ENCODE peak calls at places on chromosomes 3 and 15, in five cellular contexts. W is K562, O is GM12878, L is H1, Y is HepG2. J is an unnamed sample.

GRCh38 chr3:46440531-46441294 is 24.0 kb downstream of the LTF start:
- DNase-seq in W (no peak), Y (no peak), O (peak; percentile 56), L (no peak), J (no peak)

GRCh38 chr3:119329551-119329950 is 35.4 kb downstream of the ARHGAP31 start:
- DNase-seq in Y (no peak), O (no peak), L (no peak), W (no peak), J (no peak)

GRCh38 chr3:41297750-41298149 is 98.4 kb downstream of the CTNNB1 start:
- DNase-seq in O (no peak), L (no peak), Y (no peak), W (no peak), J (no peak)

GRCh38 chr3:186609247-186609868 is 3.5 kb upstream of the AHSG start:
- DNase-seq in L (no peak), Y (no peak), O (no peak), W (peak; percentile 43), J (peak; percentile 41)

GRCh38 chr3:157913751-157914150 is 192.5 kb downstream of the SHOX2 start:
- DNase-seq in W (no peak), Y (no peak), L (no peak), O (no peak), J (no peak)

GRCh38 chr3:15341030-15341726 is 8.8 kb upstream of the SH3BP5 start:
- DNase-seq in W (no peak), L (no peak), O (no peak), Y (no peak), J (no peak)

GRCh38 chr3:34683851-34684250 is 885.4 kb downstream of the PDCD6IP start:
- DNase-seq in W (peak; percentile 75), O (peak; percentile 9), Y (peak; percentile 22), L (peak; percentile 79), J (no peak)

GRCh38 chr15:83190450-83190849 is 17.2 kb downstream of the HDGFL3 start:
- DNase-seq in Y (no peak), L (no peak), O (no peak), W (no peak), J (no peak)

GRCh38 chr3:121992601-121993560 is 29.2 kb downstream of the ILDR1 start:
- DNase-seq in Y (no peak), O (peak; percentile 74), L (no peak), W (no peak), J (no peak)

GRCh38 chr3:5054098-5054497 is 68.0 kb upstream of the ARL8B start:
- DNase-seq in L (no peak), Y (no peak), W (no peak), O (no peak), J (no peak)

GRCh38 chr15:71386448-71387236 is 271.4 kb downstream of the THSD4 start:
- DNase-seq in O (no peak), Y (no peak), W (peak; percentile 12), L (no peak), J (no peak)

GRCh38 chr15:40702077-40702476 is 7.1 kb downstream of the RAD51 start:
- DNase-seq in Y (peak; percentile 4), W (no peak), O (no peak), L (no peak), J (no peak)

GRCh38 chr3:22730701-22731100 is 472.4 kb upstream of the UBE2E2 start:
- DNase-seq in W (no peak), O (no peak), Y (no peak), L (no peak), J (no peak)

GRCh38 chr3:155097009-155097349 is 16.9 kb downstream of the MME start:
- DNase-seq in Y (no peak), W (no peak), O (no peak), L (no peak), J (no peak)

GRCh38 chr3:53252105-53252946 is 3.5 kb downstream of the TKT start:
- DNase-seq in Y (no peak), W (peak; percentile 22), L (no peak), O (no peak), J (no peak)

GRCh38 chr3:16511561-16512434 is 1.7 kb downstream of the RFTN1 start:
- DNase-seq in W (no peak), L (no peak), O (peak; percentile 98), Y (no peak), J (no peak)

GRCh38 chr3:14797731-14798130 is 21.0 kb upstream of the FGD5 start:
- DNase-seq in Y (no peak), O (no peak), W (no peak), L (no peak), J (no peak)

GRCh38 chr3:69020857-69021256 is 7.4 kb upstream of the EOGT start:
- DNase-seq in W (no peak), Y (no peak), O (no peak), L (no peak), J (no peak)

GRCh38 chr3:194876403-194877165 is 190.9 kb downstream of the FAM43A start:
- DNase-seq in L (peak; percentile 39), Y (no peak), W (no peak), O (no peak), J (no peak)

GRCh38 chr3:152121292-152121654 is 147.5 kb upstream of the MBNL1 start:
- DNase-seq in L (no peak), W (no peak), Y (no peak), O (no peak), J (no peak)

GRCh38 chr15:75866916-75867315 is 23.7 kb downstream of the UBE2Q2 start:
- DNase-seq in L (no peak), Y (no peak), O (no peak), W (no peak), J (no peak)

DNA sequence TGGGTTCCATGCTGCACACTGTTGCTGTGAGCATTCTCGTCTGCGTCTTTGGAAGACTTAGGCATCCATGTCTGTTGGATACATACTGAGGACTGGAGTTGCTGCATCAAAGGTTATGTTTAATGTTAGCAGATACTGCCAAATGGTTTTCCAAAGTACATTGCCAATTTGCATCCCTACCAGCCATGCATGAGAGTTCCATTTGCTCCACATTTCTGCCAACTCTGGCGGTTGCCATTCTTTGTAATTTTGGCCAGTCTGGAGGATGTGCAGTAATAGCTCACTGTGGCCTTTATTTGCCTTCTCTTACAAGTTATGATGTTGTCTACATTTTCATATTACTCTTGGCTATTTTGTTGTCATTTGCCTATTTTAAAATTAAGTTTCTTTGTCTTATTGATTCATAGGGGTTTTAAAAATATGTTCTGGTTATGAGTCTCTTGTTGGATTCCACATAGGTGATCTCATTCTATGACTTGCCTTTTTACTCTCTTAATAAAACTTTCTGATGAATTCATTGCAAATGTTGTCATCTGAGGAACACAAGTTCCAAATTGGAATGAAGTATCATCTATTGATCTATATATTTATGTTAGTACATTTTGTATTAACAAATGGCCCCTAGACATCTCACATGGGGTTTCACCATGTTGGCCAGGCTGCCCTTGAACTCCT is 42.1 kb downstream of the FBLN2 start:
- DNase-seq in O (no peak), Y (no peak), W (no peak), L (no peak), J (no peak)
- TF ChIP-seq SP1 in O (no peak), Y (no peak), W (no peak), L (no peak), J (no peak)

GRCh38 chr15:90400759-90401314 is 12.8 kb downstream of the IQGAP1 start:
- DNase-seq in W (peak; percentile 88), Y (peak; percentile 93), L (no peak), O (peak; percentile 62), J (peak; percentile 91)

GRCh38 chr15:90400005-90400758 is 12.1 kb downstream of the IQGAP1 start:
- DNase-seq in Y (peak; percentile 28), L (no peak), W (no peak), O (no peak), J (no peak)

GRCh38 chr15:90402806-90403205 is 14.8 kb downstream of the IQGAP1 start:
- DNase-seq in O (no peak), Y (no peak), L (no peak), W (no peak), J (no peak)

GRCh38 chr15:90402230-90402629 is 14.2 kb downstream of the IQGAP1 start:
- DNase-seq in Y (peak; percentile 29), W (peak; percentile 11), O (no peak), L (no peak), J (peak; percentile 54)

DNA sequence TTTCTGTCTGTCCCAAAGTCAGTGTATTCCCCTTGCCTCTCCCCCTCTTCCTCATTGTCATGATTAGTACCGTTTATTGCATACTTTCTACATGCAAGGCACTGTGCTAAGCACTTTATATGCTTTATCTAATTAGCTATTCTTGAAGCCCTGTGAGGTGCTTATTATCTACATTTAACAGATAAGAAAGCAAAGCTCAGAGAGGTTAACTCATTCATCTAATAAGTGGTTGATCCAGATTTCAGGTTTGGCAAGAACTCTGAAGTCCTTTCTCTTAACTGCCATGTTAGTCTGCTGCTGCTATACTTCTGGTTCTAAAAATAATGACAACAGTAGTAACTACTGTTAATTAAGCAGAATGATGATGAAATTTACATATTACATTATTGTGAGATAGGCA is 13.5 kb downstream of the IQGAP1 start:
- DNase-seq in W (no peak), L (no peak), Y (no peak), O (no peak), J (no peak)
- H3K4me2 ChIP-seq in W (no peak overlapping the region), L (no peak overlapping the region), Y (peak overlapping the region; percentile 65), O (peak overlapping the region; percentile 75), J (peak overlapping the region; percentile 81)

GRCh38 chr3:128364291-128364690 is 102.4 kb downstream of the DNAJB8 start:
- DNase-seq in Y (no peak), W (no peak), L (no peak), O (no peak), J (no peak)

GRCh38 chr3:128364808-128365360 is 101.8 kb downstream of the DNAJB8 start:
- DNase-seq in O (no peak), L (no peak), Y (no peak), W (no peak), J (no peak)

GRCh38 chr3:128360243-128360642 is 106.4 kb downstream of the DNAJB8 start:
- DNase-seq in W (no peak), Y (peak; percentile 33), L (no peak), O (no peak), J (no peak)

GRCh38 chr3:128360705-128361271 is 105.9 kb downstream of the DNAJB8 start:
- DNase-seq in L (no peak), Y (peak; percentile 91), O (no peak), W (no peak), J (no peak)

GRCh38 chr3:128362026-128362965 is 104.4 kb downstream of the DNAJB8 start:
- DNase-seq in O (no peak), W (no peak), L (no peak), Y (no peak), J (no peak)
- TF ChIP-seq ZNF274 in O (no peak), W (no peak), L (no peak), Y (no peak), J (no peak)

GRCh38 chr3:49411550-49411967 is 217 bp downstream of the RHOA start:
- DNase-seq in O (no peak), W (peak; percentile 59), L (no peak), Y (peak; percentile 44), J (no peak)

GRCh38 chr3:49411968-49412631 is at the start of the genes RHOA and TCTA:
- DNase-seq in Y (peak; percentile 99), W (peak; percentile 98), O (peak; percentile 99), L (peak; percentile 95), J (peak; percentile 100)

GRCh38 chr3:49412632-49413337 is 562 bp downstream of the TCTA start:
- DNase-seq in Y (no peak), W (no peak), O (no peak), L (no peak), J (no peak)

GRCh38 chr3:49414753-49415152 is 2.5 kb downstream of the TCTA start:
- DNase-seq in Y (no peak), L (no peak), W (no peak), O (no peak), J (no peak)

DNA sequence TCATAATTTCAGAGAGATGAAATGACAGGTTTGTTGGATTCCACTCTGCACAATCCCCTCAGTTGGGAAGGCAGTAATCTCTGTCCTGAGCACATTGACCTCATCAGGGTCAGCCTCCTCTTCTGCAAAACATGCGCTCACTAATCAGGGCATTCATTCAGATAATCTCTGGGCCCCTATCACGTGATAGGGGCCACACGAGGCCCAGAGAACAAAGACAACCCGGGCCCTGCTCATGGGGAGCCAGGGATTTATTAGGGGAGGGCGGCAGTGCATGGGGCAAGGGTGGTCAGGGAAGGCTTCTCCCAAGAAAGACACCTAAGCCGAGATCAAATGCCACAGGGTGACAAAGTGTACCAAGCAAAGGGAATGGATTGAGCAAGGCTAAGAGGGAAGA is 1.1 kb downstream of the TCTA start:
- DNase-seq in L (no peak), O (no peak), W (peak; percentile 32), Y (no peak), J (no peak)
- TF ChIP-seq SP1 in L (no peak), O (no peak), W (no peak), Y (no peak), J (no peak)

J was measured in HCT116.